ENCODE peak calls at places on chromosomes 11 and 22, in seven cellular contexts. One of them, this sample, is unnamed.

GRCh38 chr11:23310276-23310675 is 450.0 kb upstream of the CCDC179 start:
- DNase-seq in H1: no peak
- DNase-seq in breast epithelium: no peak
- DNase-seq in esophagus muscularis mucosa: no peak
- DNase-seq in spleen: no peak
- DNase-seq in K562: no peak
- DNase-seq in stomach: no peak
- DNase-seq in this sample: no peak

GRCh38 chr11:2805388-2806057 is 80.1 kb downstream of the CDKN1C start:
- DNase-seq in H1: no peak
- DNase-seq in breast epithelium: peak; percentile 21
- DNase-seq in esophagus muscularis mucosa: no peak
- DNase-seq in spleen: peak; percentile 53
- DNase-seq in K562: no peak
- DNase-seq in stomach: peak; percentile 23
- DNase-seq in this sample: no peak

GRCh38 chr11:33735426-33736147 is 636 bp downstream of the CD59 start:
- DNase-seq in H1: no peak
- DNase-seq in breast epithelium: peak; percentile 25
- DNase-seq in esophagus muscularis mucosa: no peak
- DNase-seq in spleen: peak; percentile 81
- DNase-seq in K562: peak; percentile 32
- DNase-seq in stomach: peak; percentile 50
- DNase-seq in this sample: no peak

GRCh38 chr22:22235564-22235963 is 9.0 kb upstream of the VPREB1 start:
- DNase-seq in H1: no peak
- DNase-seq in breast epithelium: no peak
- DNase-seq in esophagus muscularis mucosa: peak; percentile 80
- DNase-seq in spleen: no peak
- DNase-seq in K562: peak; percentile 78
- DNase-seq in stomach: no peak
- DNase-seq in this sample: no peak

GRCh38 chr22:20774882-20775281 is 969 bp downstream of the SERPIND1 start:
- DNase-seq in H1: no peak
- DNase-seq in breast epithelium: no peak
- DNase-seq in esophagus muscularis mucosa: no peak
- DNase-seq in spleen: no peak
- DNase-seq in K562: no peak
- DNase-seq in stomach: no peak
- DNase-seq in this sample: no peak

GRCh38 chr22:43375951-43376455 is 32.8 kb upstream of the SCUBE1 start:
- DNase-seq in H1: no peak
- DNase-seq in breast epithelium: no peak
- DNase-seq in esophagus muscularis mucosa: no peak
- DNase-seq in spleen: no peak
- DNase-seq in K562: no peak
- DNase-seq in stomach: no peak
- DNase-seq in this sample: no peak

GRCh38 chr11:35583126-35583525 is 35.1 kb upstream of the FJX1 start:
- DNase-seq in H1: no peak
- DNase-seq in breast epithelium: no peak
- DNase-seq in esophagus muscularis mucosa: no peak
- DNase-seq in spleen: no peak
- DNase-seq in K562: no peak
- DNase-seq in stomach: no peak
- DNase-seq in this sample: no peak

GRCh38 chr11:122069946-122070345 is 46.1 kb downstream of the BLID start:
- DNase-seq in H1: no peak
- DNase-seq in breast epithelium: peak; percentile 48
- DNase-seq in esophagus muscularis mucosa: no peak
- DNase-seq in spleen: no peak
- DNase-seq in K562: no peak
- DNase-seq in stomach: peak; percentile 28
- DNase-seq in this sample: no peak

GRCh38 chr11:68354181-68354872 is 41.9 kb downstream of the LRP5 start:
- DNase-seq in H1: no peak
- DNase-seq in breast epithelium: peak; percentile 94
- DNase-seq in esophagus muscularis mucosa: peak; percentile 94
- DNase-seq in spleen: no peak
- DNase-seq in K562: no peak
- DNase-seq in stomach: peak; percentile 94
- DNase-seq in this sample: no peak

GRCh38 chr11:8941341-8942103 is 1.3 kb downstream of the ASCL3 start:
- DNase-seq in H1: no peak
- DNase-seq in breast epithelium: no peak
- DNase-seq in esophagus muscularis mucosa: no peak
- DNase-seq in spleen: no peak
- DNase-seq in K562: no peak
- DNase-seq in stomach: no peak
- DNase-seq in this sample: peak; percentile 29

GRCh38 chr11:7872913-7873312 is 58.2 kb downstream of the OR10A6 start:
- DNase-seq in H1: no peak
- DNase-seq in breast epithelium: no peak
- DNase-seq in esophagus muscularis mucosa: no peak
- DNase-seq in spleen: no peak
- DNase-seq in K562: no peak
- DNase-seq in stomach: no peak
- DNase-seq in this sample: no peak

GRCh38 chr22:36252754-36253522 is at the start of gene APOL1:
- DNase-seq in H1: no peak
- DNase-seq in breast epithelium: no peak
- DNase-seq in esophagus muscularis mucosa: no peak
- DNase-seq in spleen: peak; percentile 84
- DNase-seq in K562: peak; percentile 57
- DNase-seq in stomach: peak; percentile 63
- DNase-seq in this sample: no peak

GRCh38 chr11:75969626-75970308 is 154.8 kb downstream of the UVRAG start:
- DNase-seq in H1: no peak
- DNase-seq in breast epithelium: no peak
- DNase-seq in esophagus muscularis mucosa: no peak
- DNase-seq in spleen: no peak
- DNase-seq in K562: no peak
- DNase-seq in stomach: no peak
- DNase-seq in this sample: no peak

GRCh38 chr22:37559901-37560681 is at the start of gene CDC42EP1:
- DNase-seq in H1: no peak
- DNase-seq in breast epithelium: no peak
- DNase-seq in esophagus muscularis mucosa: no peak
- DNase-seq in spleen: no peak
- DNase-seq in K562: peak; percentile 82
- DNase-seq in stomach: peak; percentile 74
- DNase-seq in this sample: no peak
- TF ChIP-seq POLR2AphosphoS5 in H1: no peak
- TF ChIP-seq POLR2AphosphoS5 in breast epithelium: peak; percentile 50
- TF ChIP-seq POLR2AphosphoS5 in esophagus muscularis mucosa: peak; percentile 39
- TF ChIP-seq POLR2AphosphoS5 in spleen: no peak
- TF ChIP-seq POLR2AphosphoS5 in K562: peak; percentile 47
- TF ChIP-seq POLR2AphosphoS5 in stomach: peak; percentile 29
- TF ChIP-seq POLR2AphosphoS5 in this sample: peak; percentile 59

GRCh38 chr11:47437746-47438418 is 11.1 kb downstream of the RAPSN start:
- DNase-seq in H1: no peak
- DNase-seq in breast epithelium: no peak
- DNase-seq in esophagus muscularis mucosa: no peak
- DNase-seq in spleen: no peak
- DNase-seq in K562: no peak
- DNase-seq in stomach: peak; percentile 72
- DNase-seq in this sample: no peak
- TF ChIP-seq POLR2A in H1: no peak
- TF ChIP-seq POLR2A in breast epithelium: no peak
- TF ChIP-seq POLR2A in esophagus muscularis mucosa: no peak
- TF ChIP-seq POLR2A in spleen: no peak
- TF ChIP-seq POLR2A in K562: no peak
- TF ChIP-seq POLR2A in stomach: no peak
- TF ChIP-seq POLR2A in this sample: no peak

GRCh38 chr11:40293655-40294342 is 1165.7 kb downstream of the LRRC4C start:
- DNase-seq in H1: peak; percentile 56
- DNase-seq in breast epithelium: peak; percentile 72
- DNase-seq in esophagus muscularis mucosa: no peak
- DNase-seq in spleen: no peak
- DNase-seq in K562: peak; percentile 64
- DNase-seq in stomach: peak; percentile 59
- DNase-seq in this sample: peak; percentile 89

GRCh38 chr11:40291304-40292100 is 1168.0 kb downstream of the LRRC4C start:
- DNase-seq in H1: no peak
- DNase-seq in breast epithelium: no peak
- DNase-seq in esophagus muscularis mucosa: no peak
- DNase-seq in spleen: no peak
- DNase-seq in K562: no peak
- DNase-seq in stomach: no peak
- DNase-seq in this sample: no peak

GRCh38 chr11:40295466-40295865 is 1164.0 kb downstream of the LRRC4C start:
- DNase-seq in H1: no peak
- DNase-seq in breast epithelium: no peak
- DNase-seq in esophagus muscularis mucosa: no peak
- DNase-seq in spleen: no peak
- DNase-seq in K562: no peak
- DNase-seq in stomach: no peak
- DNase-seq in this sample: no peak

GRCh38 chr11:40294343-40294723 is 1165.1 kb downstream of the LRRC4C start:
- DNase-seq in H1: no peak
- DNase-seq in breast epithelium: no peak
- DNase-seq in esophagus muscularis mucosa: no peak
- DNase-seq in spleen: no peak
- DNase-seq in K562: no peak
- DNase-seq in stomach: no peak
- DNase-seq in this sample: no peak

DNA sequence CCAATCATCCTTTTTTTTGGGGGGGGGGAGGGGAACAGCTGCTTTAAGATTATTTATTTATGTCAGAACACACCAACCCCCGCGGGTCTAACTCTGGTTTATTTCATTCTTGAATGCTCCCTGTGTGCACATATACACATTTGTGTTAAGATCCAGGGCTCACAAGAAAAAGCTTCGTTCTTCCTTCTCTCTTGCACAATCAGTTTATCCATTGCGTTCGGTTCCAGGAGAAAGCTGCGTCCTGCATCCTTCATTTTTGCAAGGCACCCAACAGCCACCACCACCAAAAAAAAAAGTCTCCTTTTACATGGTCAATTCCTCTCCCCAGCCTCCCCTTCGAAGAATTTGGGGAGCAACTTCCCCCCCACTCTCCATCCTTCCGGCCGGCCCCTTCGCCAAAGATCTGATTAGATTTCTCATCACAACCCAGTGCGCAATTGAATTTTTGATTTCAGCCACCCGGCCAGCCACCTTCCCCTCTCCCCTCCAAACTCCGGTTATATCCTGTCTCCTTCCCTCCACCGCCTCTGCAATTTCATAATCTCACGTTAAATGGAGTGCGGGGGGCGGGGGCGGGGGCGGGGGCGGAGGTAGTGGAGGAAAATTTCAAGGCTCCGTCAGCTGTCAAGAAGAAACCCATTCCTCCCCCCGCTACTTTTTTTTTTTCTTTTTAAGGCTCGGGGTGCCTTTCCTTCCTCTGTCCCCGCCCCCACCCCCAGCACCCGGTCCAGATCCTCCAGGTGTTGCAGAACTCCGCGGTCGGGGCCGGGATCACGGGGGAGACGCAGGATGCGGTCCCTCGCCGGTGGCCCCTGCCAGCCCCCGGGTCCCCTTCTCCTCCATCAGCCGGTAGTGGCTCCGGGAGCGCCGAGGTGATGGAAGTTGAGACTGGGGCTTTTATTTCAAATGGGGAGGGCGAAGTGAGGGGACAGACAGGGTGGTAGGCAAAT is 1166.5 kb downstream of the LRRC4C start:
- DNase-seq in H1: no peak
- DNase-seq in breast epithelium: no peak
- DNase-seq in esophagus muscularis mucosa: no peak
- DNase-seq in spleen: no peak
- DNase-seq in K562: no peak
- DNase-seq in stomach: no peak
- DNase-seq in this sample: no peak
- H3K27me3 ChIP-seq in H1: peaks cover 21% of the 10 kb centered on the region
- H3K27me3 ChIP-seq in breast epithelium: no peaks in the 10 kb centered on the region
- H3K27me3 ChIP-seq in esophagus muscularis mucosa: no peaks in the 10 kb centered on the region
- H3K27me3 ChIP-seq in spleen: peaks cover 37% of the 10 kb centered on the region
- H3K27me3 ChIP-seq in K562: no peaks in the 10 kb centered on the region
- H3K27me3 ChIP-seq in stomach: peaks cover 34% of the 10 kb centered on the region
- H3K27me3 ChIP-seq in this sample: no peaks in the 10 kb centered on the region

GRCh38 chr11:59668950-59669610 is at the start of gene PATL1:
- DNase-seq in H1: peak; percentile 92
- DNase-seq in breast epithelium: peak; percentile 99
- DNase-seq in esophagus muscularis mucosa: peak; percentile 100
- DNase-seq in spleen: peak; percentile 100
- DNase-seq in K562: peak; percentile 98
- DNase-seq in stomach: peak; percentile 100
- DNase-seq in this sample: peak; percentile 99

GRCh38 chr11:59668188-59668949 is 468 bp downstream of the PATL1 start:
- DNase-seq in H1: peak; percentile 36
- DNase-seq in breast epithelium: peak; percentile 52
- DNase-seq in esophagus muscularis mucosa: peak; percentile 93
- DNase-seq in spleen: peak; percentile 94
- DNase-seq in K562: peak; percentile 79
- DNase-seq in stomach: peak; percentile 31
- DNase-seq in this sample: no peak

GRCh38 chr11:59667812-59668187 is 1.0 kb downstream of the PATL1 start:
- DNase-seq in H1: no peak
- DNase-seq in breast epithelium: no peak
- DNase-seq in esophagus muscularis mucosa: no peak
- DNase-seq in spleen: no peak
- DNase-seq in K562: no peak
- DNase-seq in stomach: no peak
- DNase-seq in this sample: no peak

GRCh38 chr11:59666969-59667368 is 1.9 kb downstream of the PATL1 start:
- DNase-seq in H1: no peak
- DNase-seq in breast epithelium: no peak
- DNase-seq in esophagus muscularis mucosa: no peak
- DNase-seq in spleen: no peak
- DNase-seq in K562: no peak
- DNase-seq in stomach: no peak
- DNase-seq in this sample: no peak

GRCh38 chr11:59669611-59670009 is 773 bp upstream of the PATL1 start:
- DNase-seq in H1: no peak
- DNase-seq in breast epithelium: peak; percentile 31
- DNase-seq in esophagus muscularis mucosa: no peak
- DNase-seq in spleen: peak; percentile 91
- DNase-seq in K562: no peak
- DNase-seq in stomach: peak; percentile 34
- DNase-seq in this sample: no peak
- TF ChIP-seq POLR2AphosphoS5 in H1: peak; percentile 78
- TF ChIP-seq POLR2AphosphoS5 in breast epithelium: no peak
- TF ChIP-seq POLR2AphosphoS5 in esophagus muscularis mucosa: no peak
- TF ChIP-seq POLR2AphosphoS5 in spleen: no peak
- TF ChIP-seq POLR2AphosphoS5 in K562: no peak
- TF ChIP-seq POLR2AphosphoS5 in stomach: no peak
- TF ChIP-seq POLR2AphosphoS5 in this sample: no peak

GRCh38 chr11:47431356-47432083 is 5.3 kb upstream of the PSMC3 start:
- DNase-seq in H1: no peak
- DNase-seq in breast epithelium: no peak
- DNase-seq in esophagus muscularis mucosa: no peak
- DNase-seq in spleen: no peak
- DNase-seq in K562: no peak
- DNase-seq in stomach: no peak
- DNase-seq in this sample: no peak

GRCh38 chr11:47430524-47430923 is 4.3 kb upstream of the PSMC3 start:
- DNase-seq in H1: no peak
- DNase-seq in breast epithelium: no peak
- DNase-seq in esophagus muscularis mucosa: no peak
- DNase-seq in spleen: no peak
- DNase-seq in K562: no peak
- DNase-seq in stomach: no peak
- DNase-seq in this sample: no peak

GRCh38 chr11:47425611-47426010 is 628 bp downstream of the PSMC3 start:
- DNase-seq in H1: no peak
- DNase-seq in breast epithelium: no peak
- DNase-seq in esophagus muscularis mucosa: no peak
- DNase-seq in spleen: no peak
- DNase-seq in K562: no peak
- DNase-seq in stomach: no peak
- DNase-seq in this sample: no peak

GRCh38 chr11:47426062-47426956 is at the start of gene PSMC3:
- DNase-seq in H1: peak; percentile 81
- DNase-seq in breast epithelium: peak; percentile 98
- DNase-seq in esophagus muscularis mucosa: peak; percentile 99
- DNase-seq in spleen: peak; percentile 99
- DNase-seq in K562: peak; percentile 97
- DNase-seq in stomach: peak; percentile 99
- DNase-seq in this sample: peak; percentile 96
- TF ChIP-seq POLR2A in H1: peak; percentile 58
- TF ChIP-seq POLR2A in breast epithelium: peak; percentile 74
- TF ChIP-seq POLR2A in esophagus muscularis mucosa: peak; percentile 33
- TF ChIP-seq POLR2A in spleen: no peak
- TF ChIP-seq POLR2A in K562: peak; percentile 96
- TF ChIP-seq POLR2A in stomach: no peak
- TF ChIP-seq POLR2A in this sample: no peak

This sample was measured in vagina.